ENCODE peak calls at places on chromosomes 4 and X, in five cellular contexts. H, D, R, B and C are unnamed samples.

GRCh38 chrX:40152173-40152705 is 54.5 kb upstream of the BCOR start:
- DNase-seq in R (no peak), D (peak), B (no peak), H (no peak), C (no peak)

GRCh38 chr4:150720973-150721518 is 139.1 kb downstream of the MAB21L2 start:
- DNase-seq in B (no peak), H (no peak), D (no peak), R (no peak), C (no peak)

GRCh38 chr4:167887726-167888125 is 204.6 kb upstream of the ANXA10 start:
- DNase-seq in D (peak), H (no peak), R (no peak), B (no peak), C (no peak)

GRCh38 chrX:130171446-130172126 is at the start of gene RAB33A:
- DNase-seq in H (no peak), R (no peak), D (peak), B (no peak), C (peak)

GRCh38 chrX:100748133-100748532 is 16.2 kb upstream of the SYTL4 start:
- DNase-seq in B (no peak), R (peak), H (peak), D (no peak), C (peak)

GRCh38 chr4:60923075-60923474 is 277.1 kb upstream of the ADGRL3 start:
- DNase-seq in B (no peak), D (no peak), R (no peak), H (no peak), C (no peak)

GRCh38 chr4:177480796-177481195 is 38.6 kb upstream of the AGA start:
- DNase-seq in B (no peak), H (no peak), D (no peak), R (no peak), C (no peak)

GRCh38 chrX:108397627-108398392 is 40.4 kb downstream of the COL4A6 start:
- DNase-seq in D (no peak), B (no peak), R (peak), H (no peak), C (no peak)

GRCh38 chr4:2254665-2255500 is 7.0 kb downstream of the MXD4 start:
- DNase-seq in D (peak), B (no peak), R (no peak), H (no peak), C (no peak)

GRCh38 chrX:152735860-152736511 is 2.4 kb downstream of the MAGEA12 start:
- DNase-seq in D (no peak), B (no peak), H (no peak), R (no peak), C (no peak)

GRCh38 chr4:75634951-75635350 is 4.6 kb upstream of the CDKL2 start:
- DNase-seq in B (no peak), H (no peak), D (no peak), R (no peak), C (no peak)

GRCh38 chr4:122583906-122584305 is 37.0 kb downstream of the IL21 start:
- DNase-seq in R (no peak), D (no peak), H (no peak), B (no peak), C (peak)

GRCh38 chr4:160835789-160836188 is 1328.0 kb downstream of the FSTL5 start:
- DNase-seq in B (no peak), D (peak), R (peak), H (peak), C (no peak)

GRCh38 chrX:26649534-26649933 is 433.6 kb downstream of the MAGEB5 start:
- DNase-seq in D (no peak), R (peak), H (peak), B (no peak), C (peak)

GRCh38 chr4:26021417-26022345 is 107.7 kb downstream of the SMIM20 start:
- DNase-seq in B (no peak), D (no peak), H (no peak), R (no peak), C (no peak)

GRCh38 chrX:137969191-137969590 is 403.3 kb downstream of the ZIC3 start:
- DNase-seq in R (no peak), D (no peak), B (no peak), H (no peak), C (no peak)

GRCh38 chrX:70398899-70399298 is 24.2 kb upstream of the GDPD2 start:
- DNase-seq in H (no peak), D (no peak), R (peak), B (no peak), C (peak)

GRCh38 chrX:28628101-28628500 is 40.9 kb downstream of the IL1RAPL1 start:
- DNase-seq in D (no peak), H (no peak), R (no peak), B (no peak), C (no peak)

GRCh38 chrX:45849261-45849660 is 648.6 kb upstream of the DIPK2B start:
- DNase-seq in D (no peak), R (peak), B (no peak), H (peak), C (peak)
- TF ChIP-seq CTCF in D (no peak), R (peak), B (peak), H (no peak), C (peak)

GRCh38 chrX:54807524-54808108 is at the start of gene MAGED2:
- DNase-seq in H (no peak), D (peak), B (no peak), R (no peak), C (peak)
- TF ChIP-seq MAX in H (no peak), D (no peak), B (no peak), R (no peak), C (no peak)

GRCh38 chrX:11135483-11136185 is 24.5 kb downstream of the HCCS start:
- DNase-seq in R (no peak), D (no peak), B (no peak), H (no peak), C (no peak)

GRCh38 chrX:11138498-11139390 is 27.6 kb downstream of the HCCS start:
- DNase-seq in D (no peak), B (no peak), R (no peak), H (no peak), C (no peak)

GRCh38 chrX:11137543-11138139 is 26.5 kb downstream of the HCCS start:
- DNase-seq in D (no peak), H (peak), R (peak), B (no peak), C (peak)
- TF ChIP-seq CTCF in D (no peak), H (peak), R (peak), B (peak), C (peak)

GRCh38 chrX:148310402-148311200 is 189.8 kb upstream of the AFF2 start:
- DNase-seq in D (no peak), B (peak), R (no peak), H (no peak), C (peak)
- TF ChIP-seq MAX in D (no peak), B (no peak), R (no peak), H (no peak), C (peak)

GRCh38 chr4:112952301-112952700 is 97.2 kb upstream of the ANK2 start:
- DNase-seq in H (no peak), D (no peak), B (no peak), R (no peak), C (no peak)
- TF ChIP-seq CTCF in H (no peak), D (no peak), B (no peak), R (no peak), C (no peak)

GRCh38 chr4:80587861-80588385 is 252.4 kb downstream of the CFAP299 start:
- DNase-seq in H (no peak), R (no peak), D (no peak), B (no peak), C (no peak)

GRCh38 chr4:80586716-80587115 is 251.2 kb downstream of the CFAP299 start:
- DNase-seq in R (no peak), D (no peak), H (no peak), B (no peak), C (no peak)
- TF ChIP-seq MAX in R (no peak), D (no peak), H (no peak), B (no peak), C (no peak)

GRCh38 chrX:56069299-56069941 is 162.7 kb upstream of the KLF8 start:
- DNase-seq in B (no peak), D (no peak), R (no peak), H (no peak), C (no peak)

GRCh38 chrX:56068274-56068758 is 163.8 kb upstream of the KLF8 start:
- DNase-seq in D (no peak), R (no peak), B (no peak), H (no peak), C (no peak)

DNA sequence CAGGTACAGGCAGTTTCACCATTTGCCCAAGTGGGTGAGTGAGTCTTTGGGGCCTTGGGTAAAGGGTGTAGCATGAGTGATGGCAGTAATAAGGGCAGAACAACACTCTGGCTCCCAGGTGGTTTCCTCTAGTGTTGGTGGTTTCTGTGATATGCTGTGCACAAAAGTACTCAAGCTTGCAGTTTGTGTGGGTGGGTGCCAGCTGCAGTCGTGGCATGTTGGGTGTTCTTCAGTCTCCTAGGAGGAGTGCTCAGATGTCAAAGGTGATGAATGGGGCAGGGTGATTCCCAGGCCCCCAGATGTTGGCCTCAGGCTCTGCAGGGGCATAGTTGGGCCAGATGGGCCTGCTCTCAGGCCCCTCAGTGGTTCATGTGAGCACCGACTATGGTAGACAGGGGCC is 166.1 kb upstream of the KLF8 start:
- DNase-seq in B (peak), D (no peak), R (no peak), H (no peak), C (no peak)
- TF ChIP-seq CTCF in B (no peak), D (no peak), R (no peak), H (no peak), C (no peak)

GRCh38 chrX:154812341-154813101 is 7.2 kb upstream of the MPP1 start:
- DNase-seq in R (no peak), H (no peak), D (no peak), B (no peak), C (no peak)

GRCh38 chrX:154805696-154806091 is 409 bp upstream of the MPP1 start:
- DNase-seq in B (no peak), H (no peak), D (no peak), R (no peak), C (no peak)

GRCh38 chrX:154806837-154807501 is 1.7 kb upstream of the MPP1 start:
- DNase-seq in H (no peak), D (no peak), B (no peak), R (no peak), C (no peak)

GRCh38 chrX:154813801-154814200 is 8.5 kb upstream of the MPP1 start:
- DNase-seq in D (no peak), R (no peak), H (no peak), B (no peak), C (no peak)

GRCh38 chrX:154809939-154810665 is 4.8 kb upstream of the MPP1 start:
- DNase-seq in D (no peak), B (no peak), H (no peak), R (no peak), C (peak)
- TF ChIP-seq MAX in D (no peak), B (no peak), H (no peak), R (no peak), C (peak)

GRCh38 chrX:125291124-125291523 is 28.5 kb upstream of the TEX13C start:
- DNase-seq in R (no peak), H (no peak), D (no peak), B (no peak), C (no peak)
- TF ChIP-seq CTCF in R (no peak), H (no peak), D (no peak), B (no peak), C (no peak)

DNA sequence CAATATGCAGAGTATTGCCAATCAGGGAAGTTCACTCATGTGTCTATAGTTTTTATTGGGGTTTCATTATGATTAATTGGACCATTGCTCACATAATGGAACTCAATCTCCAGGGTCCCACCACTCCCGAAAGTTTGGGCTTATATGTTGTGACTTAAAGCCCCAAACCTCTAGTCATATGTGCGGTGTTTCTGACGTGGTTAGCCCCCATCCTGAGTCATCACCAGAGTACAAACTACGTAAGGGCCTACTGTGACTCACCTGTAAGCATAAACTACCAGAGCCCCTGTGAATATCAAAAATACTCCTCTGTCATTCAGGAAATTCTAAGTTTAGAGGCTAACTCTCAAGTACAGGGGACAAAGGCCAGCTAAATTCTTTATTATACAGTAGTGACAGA is 5.4 kb downstream of the YIPF6 start:
- DNase-seq in B (no peak), D (no peak), R (peak), H (no peak), C (peak)
- TF ChIP-seq MAX in B (no peak), D (no peak), R (no peak), H (no peak), C (no peak)